ENCODE peak calls at places on chromosomes 5 and 9, in nine cellular contexts. One of them, this sample, is unnamed.

GRCh38 chr9:110728058-110728457 is 59.5 kb downstream of the MUSK start:
- DNase-seq in fibroblast of mammary gland: no peak
- DNase-seq in endothelial cell: no peak
- DNase-seq in psoas muscle: no peak
- DNase-seq in IMR-90: no peak
- DNase-seq in cardiac fibroblast: no peak
- DNase-seq in cardiac muscle cell: no peak
- DNase-seq in HFFc6: no peak
- DNase-seq in BJ: no peak
- DNase-seq in this sample: no peak

GRCh38 chr5:127899214-127899610 is 184.4 kb upstream of the SLC12A2 start:
- DNase-seq in endothelial cell: no peak
- DNase-seq in cardiac muscle cell: peak
- DNase-seq in fibroblast of mammary gland: peak
- DNase-seq in cardiac fibroblast: no peak
- DNase-seq in psoas muscle: no peak
- DNase-seq in HFFc6: no peak
- DNase-seq in IMR-90: peak
- DNase-seq in BJ: no peak
- DNase-seq in this sample: no peak

GRCh38 chr5:138037271-138037670 is 4.4 kb upstream of the FAM13B start:
- DNase-seq in IMR-90: no peak
- DNase-seq in BJ: no peak
- DNase-seq in cardiac muscle cell: no peak
- DNase-seq in HFFc6: no peak
- DNase-seq in cardiac fibroblast: no peak
- DNase-seq in endothelial cell: no peak
- DNase-seq in psoas muscle: no peak
- DNase-seq in fibroblast of mammary gland: no peak
- DNase-seq in this sample: no peak

GRCh38 chr5:38666668-38667498 is 110.4 kb upstream of the LIFR start:
- DNase-seq in cardiac fibroblast: peak
- DNase-seq in psoas muscle: peak
- DNase-seq in fibroblast of mammary gland: peak
- DNase-seq in HFFc6: peak
- DNase-seq in endothelial cell: peak
- DNase-seq in IMR-90: peak
- DNase-seq in cardiac muscle cell: peak
- DNase-seq in BJ: no peak
- DNase-seq in this sample: peak

GRCh38 chr5:53403758-53404157 is 76.7 kb upstream of the FST start:
- DNase-seq in psoas muscle: no peak
- DNase-seq in cardiac muscle cell: peak
- DNase-seq in endothelial cell: no peak
- DNase-seq in cardiac fibroblast: no peak
- DNase-seq in HFFc6: peak
- DNase-seq in IMR-90: peak
- DNase-seq in BJ: no peak
- DNase-seq in fibroblast of mammary gland: no peak
- DNase-seq in this sample: no peak

GRCh38 chr5:168162464-168162863 is 129.0 kb upstream of the WWC1 start:
- DNase-seq in cardiac muscle cell: peak
- DNase-seq in IMR-90: no peak
- DNase-seq in cardiac fibroblast: no peak
- DNase-seq in psoas muscle: no peak
- DNase-seq in fibroblast of mammary gland: no peak
- DNase-seq in BJ: no peak
- DNase-seq in HFFc6: no peak
- DNase-seq in endothelial cell: no peak
- DNase-seq in this sample: no peak

GRCh38 chr9:128214571-128215490 is 11.7 kb downstream of the DNM1 start:
- DNase-seq in IMR-90: no peak
- DNase-seq in psoas muscle: no peak
- DNase-seq in cardiac fibroblast: peak
- DNase-seq in HFFc6: no peak
- DNase-seq in fibroblast of mammary gland: peak
- DNase-seq in cardiac muscle cell: no peak
- DNase-seq in BJ: no peak
- DNase-seq in endothelial cell: no peak
- DNase-seq in this sample: peak

GRCh38 chr9:122206118-122207046 is 22.4 kb downstream of the LHX6 start:
- DNase-seq in BJ: peak
- DNase-seq in HFFc6: peak
- DNase-seq in fibroblast of mammary gland: peak
- DNase-seq in psoas muscle: no peak
- DNase-seq in cardiac muscle cell: peak
- DNase-seq in endothelial cell: no peak
- DNase-seq in IMR-90: peak
- DNase-seq in cardiac fibroblast: peak
- DNase-seq in this sample: no peak

GRCh38 chr5:55232194-55232984 is 1.0 kb downstream of the CCNO start:
- DNase-seq in cardiac fibroblast: no peak
- DNase-seq in HFFc6: no peak
- DNase-seq in cardiac muscle cell: peak
- DNase-seq in IMR-90: no peak
- DNase-seq in fibroblast of mammary gland: peak
- DNase-seq in psoas muscle: no peak
- DNase-seq in endothelial cell: peak
- DNase-seq in BJ: no peak
- DNase-seq in this sample: peak

GRCh38 chr9:127698985-127699670 is 7.7 kb upstream of the CFAP157 start:
- DNase-seq in psoas muscle: peak
- DNase-seq in cardiac muscle cell: peak
- DNase-seq in fibroblast of mammary gland: peak
- DNase-seq in HFFc6: peak
- DNase-seq in BJ: peak
- DNase-seq in IMR-90: peak
- DNase-seq in cardiac fibroblast: peak
- DNase-seq in endothelial cell: peak
- DNase-seq in this sample: peak

GRCh38 chr5:171580506-171581265 is 161.2 kb downstream of the FGF18 start:
- DNase-seq in endothelial cell: no peak
- DNase-seq in BJ: no peak
- DNase-seq in cardiac fibroblast: peak
- DNase-seq in cardiac muscle cell: peak
- DNase-seq in HFFc6: no peak
- DNase-seq in psoas muscle: no peak
- DNase-seq in fibroblast of mammary gland: peak
- DNase-seq in IMR-90: peak
- DNase-seq in this sample: no peak

GRCh38 chr5:994821-995220 is 13.8 kb upstream of the NKD2 start:
- DNase-seq in BJ: no peak
- DNase-seq in cardiac fibroblast: no peak
- DNase-seq in endothelial cell: no peak
- DNase-seq in psoas muscle: no peak
- DNase-seq in fibroblast of mammary gland: no peak
- DNase-seq in cardiac muscle cell: no peak
- DNase-seq in HFFc6: no peak
- DNase-seq in IMR-90: no peak
- DNase-seq in this sample: no peak
- TF ChIP-seq CTCF in BJ: no peak
- TF ChIP-seq CTCF in cardiac fibroblast: no peak
- TF ChIP-seq CTCF in endothelial cell: no peak
- TF ChIP-seq CTCF in psoas muscle: no peak
- TF ChIP-seq CTCF in fibroblast of mammary gland: no peak
- TF ChIP-seq CTCF in cardiac muscle cell: no peak
- TF ChIP-seq CTCF in HFFc6: no peak
- TF ChIP-seq CTCF in IMR-90: no peak
- TF ChIP-seq CTCF in this sample: no peak

DNA sequence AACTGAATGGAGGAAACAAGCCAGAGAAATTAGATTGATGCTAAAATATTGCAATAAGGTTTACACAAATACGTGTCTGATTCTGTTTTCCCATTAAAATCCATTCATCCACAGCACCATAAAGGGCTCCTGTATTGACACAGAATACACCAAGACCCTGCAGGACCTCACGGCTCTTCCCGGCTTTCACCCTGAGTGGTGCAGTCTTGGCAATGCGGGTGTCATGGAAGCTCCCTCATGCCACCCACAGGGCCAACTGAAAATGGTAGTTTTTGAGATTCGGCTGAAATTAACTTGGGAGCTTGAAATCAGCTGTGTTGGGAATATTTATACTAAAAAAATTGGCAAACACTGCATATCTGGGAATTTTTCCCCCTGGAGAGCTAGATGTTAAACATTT is 17.3 kb upstream of the EXOC3 start:
- DNase-seq in cardiac fibroblast: peak
- DNase-seq in IMR-90: no peak
- DNase-seq in endothelial cell: no peak
- DNase-seq in cardiac muscle cell: peak
- DNase-seq in psoas muscle: no peak
- DNase-seq in HFFc6: no peak
- DNase-seq in fibroblast of mammary gland: peak
- DNase-seq in BJ: no peak
- DNase-seq in this sample: peak
- TF ChIP-seq CTCF in cardiac fibroblast: no peak
- TF ChIP-seq CTCF in IMR-90: no peak
- TF ChIP-seq CTCF in endothelial cell: no peak
- TF ChIP-seq CTCF in cardiac muscle cell: peak
- TF ChIP-seq CTCF in psoas muscle: no peak
- TF ChIP-seq CTCF in HFFc6: peak
- TF ChIP-seq CTCF in fibroblast of mammary gland: no peak
- TF ChIP-seq CTCF in BJ: no peak
- TF ChIP-seq CTCF in this sample: no peak

GRCh38 chr5:169584998-169585451 is 1.5 kb downstream of the SPDL1 start:
- DNase-seq in endothelial cell: no peak
- DNase-seq in IMR-90: no peak
- DNase-seq in HFFc6: no peak
- DNase-seq in cardiac muscle cell: no peak
- DNase-seq in BJ: no peak
- DNase-seq in fibroblast of mammary gland: no peak
- DNase-seq in psoas muscle: no peak
- DNase-seq in cardiac fibroblast: no peak
- DNase-seq in this sample: no peak
- TF ChIP-seq CTCF in endothelial cell: no peak
- TF ChIP-seq CTCF in IMR-90: no peak
- TF ChIP-seq CTCF in HFFc6: peak
- TF ChIP-seq CTCF in cardiac muscle cell: no peak
- TF ChIP-seq CTCF in BJ: peak
- TF ChIP-seq CTCF in fibroblast of mammary gland: peak
- TF ChIP-seq CTCF in psoas muscle: no peak
- TF ChIP-seq CTCF in cardiac fibroblast: no peak
- TF ChIP-seq CTCF in this sample: no peak

GRCh38 chr5:139646912-139647391 is 1.2 kb upstream of the CXXC5 start:
- DNase-seq in endothelial cell: no peak
- DNase-seq in BJ: no peak
- DNase-seq in psoas muscle: no peak
- DNase-seq in cardiac muscle cell: no peak
- DNase-seq in IMR-90: no peak
- DNase-seq in HFFc6: no peak
- DNase-seq in cardiac fibroblast: no peak
- DNase-seq in fibroblast of mammary gland: no peak
- DNase-seq in this sample: no peak
- TF ChIP-seq CTCF in endothelial cell: no peak
- TF ChIP-seq CTCF in BJ: no peak
- TF ChIP-seq CTCF in psoas muscle: no peak
- TF ChIP-seq CTCF in cardiac muscle cell: no peak
- TF ChIP-seq CTCF in IMR-90: no peak
- TF ChIP-seq CTCF in HFFc6: no peak
- TF ChIP-seq CTCF in cardiac fibroblast: no peak
- TF ChIP-seq CTCF in fibroblast of mammary gland: no peak
- TF ChIP-seq CTCF in this sample: no peak

DNA sequence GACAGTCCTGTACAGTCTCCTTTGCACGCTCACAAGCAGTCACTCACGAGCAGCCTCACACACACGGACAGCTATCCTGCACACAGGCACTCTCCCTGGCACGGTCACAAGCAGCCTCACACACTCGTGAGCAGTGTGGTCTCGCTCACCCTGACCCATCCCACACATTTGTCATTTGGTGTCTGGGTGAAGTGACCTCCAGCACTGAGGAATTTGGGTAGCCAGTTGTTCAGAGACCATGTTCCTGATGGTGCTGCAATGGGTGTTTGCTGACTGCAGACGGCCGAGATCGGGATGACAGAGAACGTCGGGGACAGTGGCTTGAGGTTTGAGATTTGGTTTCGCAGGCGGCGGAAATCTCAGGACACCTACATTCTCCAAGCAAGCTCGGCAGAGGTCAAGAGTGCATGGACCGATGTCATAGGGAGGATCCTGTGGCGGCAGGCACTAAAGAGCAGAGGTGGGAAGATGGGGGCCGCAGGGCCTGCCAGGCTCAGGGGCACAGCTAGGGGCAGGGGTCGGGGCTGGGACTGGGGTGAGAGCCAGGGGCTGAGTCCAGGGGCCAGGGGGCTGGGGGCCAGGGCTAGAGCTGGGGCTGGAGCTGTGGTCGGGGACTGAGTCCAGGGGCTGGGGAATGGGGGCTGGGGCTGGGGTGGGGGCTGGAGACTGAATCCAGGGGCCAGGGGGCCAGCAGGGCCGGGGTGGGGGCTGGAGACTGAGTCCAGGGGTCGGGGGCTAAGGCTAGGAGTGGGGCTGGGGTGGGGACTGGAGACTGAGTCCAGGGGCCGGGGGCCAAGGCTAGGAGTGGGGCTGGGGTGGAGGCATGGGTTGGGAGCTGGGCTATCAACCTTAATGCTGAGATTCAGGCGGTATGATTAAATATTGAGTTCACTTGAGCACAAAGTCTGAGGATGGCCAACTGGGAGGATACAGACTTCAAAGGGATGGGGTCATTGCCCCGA is 17.4 kb upstream of the LRRC14B start:
- DNase-seq in HFFc6: no peak
- DNase-seq in BJ: no peak
- DNase-seq in fibroblast of mammary gland: no peak
- DNase-seq in endothelial cell: no peak
- DNase-seq in cardiac fibroblast: no peak
- DNase-seq in psoas muscle: peak
- DNase-seq in cardiac muscle cell: no peak
- DNase-seq in IMR-90: no peak
- DNase-seq in this sample: no peak
- TF ChIP-seq CTCF in HFFc6: no peak
- TF ChIP-seq CTCF in BJ: no peak
- TF ChIP-seq CTCF in fibroblast of mammary gland: no peak
- TF ChIP-seq CTCF in endothelial cell: no peak
- TF ChIP-seq CTCF in cardiac fibroblast: no peak
- TF ChIP-seq CTCF in psoas muscle: no peak
- TF ChIP-seq CTCF in cardiac muscle cell: no peak
- TF ChIP-seq CTCF in IMR-90: no peak
- TF ChIP-seq CTCF in this sample: no peak

GRCh38 chr5:5542654-5543053 is 120.2 kb downstream of the ICE1 start:
- DNase-seq in BJ: no peak
- DNase-seq in cardiac muscle cell: no peak
- DNase-seq in psoas muscle: no peak
- DNase-seq in endothelial cell: no peak
- DNase-seq in IMR-90: no peak
- DNase-seq in fibroblast of mammary gland: no peak
- DNase-seq in cardiac fibroblast: no peak
- DNase-seq in HFFc6: no peak
- DNase-seq in this sample: no peak

GRCh38 chr5:5551499-5551898 is 129.0 kb downstream of the ICE1 start:
- DNase-seq in psoas muscle: no peak
- DNase-seq in HFFc6: no peak
- DNase-seq in IMR-90: no peak
- DNase-seq in fibroblast of mammary gland: no peak
- DNase-seq in endothelial cell: no peak
- DNase-seq in cardiac fibroblast: no peak
- DNase-seq in cardiac muscle cell: no peak
- DNase-seq in BJ: no peak
- DNase-seq in this sample: no peak

GRCh38 chr5:5544094-5544663 is 121.7 kb downstream of the ICE1 start:
- DNase-seq in IMR-90: no peak
- DNase-seq in endothelial cell: no peak
- DNase-seq in HFFc6: no peak
- DNase-seq in BJ: no peak
- DNase-seq in cardiac fibroblast: no peak
- DNase-seq in cardiac muscle cell: no peak
- DNase-seq in psoas muscle: no peak
- DNase-seq in fibroblast of mammary gland: no peak
- DNase-seq in this sample: no peak

GRCh38 chr5:5546408-5546807 is 123.9 kb downstream of the ICE1 start:
- DNase-seq in psoas muscle: no peak
- DNase-seq in fibroblast of mammary gland: no peak
- DNase-seq in BJ: no peak
- DNase-seq in endothelial cell: no peak
- DNase-seq in HFFc6: no peak
- DNase-seq in IMR-90: no peak
- DNase-seq in cardiac fibroblast: no peak
- DNase-seq in cardiac muscle cell: no peak
- DNase-seq in this sample: no peak
- TF ChIP-seq CTCF in psoas muscle: no peak
- TF ChIP-seq CTCF in fibroblast of mammary gland: no peak
- TF ChIP-seq CTCF in BJ: no peak
- TF ChIP-seq CTCF in endothelial cell: no peak
- TF ChIP-seq CTCF in HFFc6: no peak
- TF ChIP-seq CTCF in IMR-90: no peak
- TF ChIP-seq CTCF in cardiac fibroblast: no peak
- TF ChIP-seq CTCF in cardiac muscle cell: no peak
- TF ChIP-seq CTCF in this sample: no peak